ENCODE peak calls at places on chromosomes 3 and 15, in eight cellular contexts. J is esophagus squamous epithelium, S is memory B cell, Q is foreskin keratinocyte, M is PC-9, R is IMR-90, F is SJSA1, B is AG08396. H is an unnamed sample.

GRCh38 chr3:43998841-43999805 is 242.6 kb upstream of the TOPAZ1 start:
- DNase-seq in J (no peak), S (peak; percentile 13), Q (no peak), M (peak; percentile 69), R (no peak), F (no peak), B (peak; percentile 84), H (peak; percentile 73)

GRCh38 chr3:86890997-86891396 is 100.0 kb downstream of the VGLL3 start:
- DNase-seq in J (no peak), S (no peak), Q (no peak), M (no peak), R (no peak), F (peak; percentile 1), B (no peak), H (no peak)

GRCh38 chr3:140899363-140899762 is 42.3 kb upstream of the SLC25A36 start:
- DNase-seq in J (no peak), S (no peak), Q (no peak), M (no peak), R (no peak), F (no peak), B (no peak), H (no peak)

GRCh38 chr3:30180305-30181275 is 425.8 kb upstream of the TGFBR2 start:
- DNase-seq in J (no peak), S (no peak), Q (no peak), M (no peak), R (no peak), F (no peak), B (no peak), H (no peak)

GRCh38 chr15:58387130-58387529 is 44.7 kb upstream of the LIPC start:
- DNase-seq in J (no peak), S (no peak), Q (no peak), M (no peak), R (peak; percentile 84), F (no peak), B (peak; percentile 32), H (no peak)

GRCh38 chr3:29338981-29339833 is 58.3 kb downstream of the RBMS3 start:
- DNase-seq in J (no peak), S (no peak), Q (no peak), M (no peak), R (peak; percentile 60), F (peak; percentile 16), B (no peak), H (no peak)

GRCh38 chr3:155386306-155386705 is 92.8 kb upstream of the STRIT1 start:
- DNase-seq in J (no peak), S (no peak), Q (no peak), M (no peak), R (no peak), F (no peak), B (no peak), H (no peak)

GRCh38 chr15:70474682-70475438 is 288.5 kb downstream of the UACA start:
- DNase-seq in J (no peak), S (no peak), Q (peak; percentile 85), M (peak; percentile 97), R (peak; percentile 96), F (peak; percentile 97), B (peak; percentile 91), H (peak; percentile 92)

GRCh38 chr3:47344971-47345370 is 35.9 kb upstream of the PTPN23 start:
- DNase-seq in J (no peak), S (no peak), Q (no peak), M (no peak), R (no peak), F (no peak), B (no peak), H (no peak)

GRCh38 chr3:23019596-23020300 is 183.4 kb upstream of the UBE2E2 start:
- DNase-seq in J (no peak), S (no peak), Q (no peak), M (peak; percentile 70), R (no peak), F (no peak), B (no peak), H (no peak)

GRCh38 chr15:41011055-41011815 is 58.0 kb downstream of the CHAC1 start:
- DNase-seq in J (no peak), S (no peak), Q (no peak), M (no peak), R (peak; percentile 58), F (no peak), B (no peak), H (no peak)

GRCh38 chr3:47016934-47017435 is 37.5 kb downstream of the NBEAL2 start:
- DNase-seq in J (no peak), S (no peak), Q (peak; percentile 29), M (no peak), R (peak; percentile 90), F (peak; percentile 56), B (peak; percentile 70), H (no peak)

GRCh38 chr15:71191296-71191695 is 76.0 kb downstream of the THSD4 start:
- DNase-seq in J (no peak), S (no peak), Q (no peak), M (no peak), R (no peak), F (no peak), B (no peak), H (no peak)

GRCh38 chr3:17257269-17257668 is 372.5 kb downstream of the PLCL2 start:
- DNase-seq in J (no peak), S (no peak), Q (no peak), M (no peak), R (no peak), F (no peak), B (no peak), H (no peak)

GRCh38 chr15:62940755-62941361 is 101.7 kb upstream of the TPM1 start:
- DNase-seq in J (no peak), S (no peak), Q (peak; percentile 89), M (peak; percentile 74), R (peak; percentile 98), F (peak; percentile 87), B (peak; percentile 90), H (peak; percentile 88)

GRCh38 chr3:127671523-127672428 is 976 bp upstream of the ABTB1 start:
- DNase-seq in J (no peak), S (peak; percentile 32), Q (no peak), M (no peak), R (no peak), F (peak; percentile 37), B (peak; percentile 49), H (no peak)

GRCh38 chr3:45958333-45958791 is 15.1 kb downstream of the CXCR6 start:
- DNase-seq in J (no peak), S (no peak), Q (no peak), M (no peak), R (peak; percentile 81), F (no peak), B (peak; percentile 58), H (no peak)

GRCh38 chr15:36632196-36632595 is 52.8 kb downstream of the CDIN1 start:
- DNase-seq in J (no peak), S (no peak), Q (peak; percentile 67), M (peak; percentile 73), R (peak; percentile 75), F (peak; percentile 7), B (peak; percentile 68), H (peak; percentile 76)

GRCh38 chr3:112605285-112605684 is 35.7 kb downstream of the CCDC80 start:
- DNase-seq in J (no peak), S (no peak), Q (no peak), M (no peak), R (peak; percentile 99), F (no peak), B (peak; percentile 30), H (no peak)

GRCh38 chr3:27673701-27674100 is 48.4 kb downstream of the EOMES start:
- DNase-seq in J (no peak), S (no peak), Q (no peak), M (no peak), R (no peak), F (no peak), B (no peak), H (no peak)

GRCh38 chr3:169528289-169528688 is 135.2 kb downstream of the MECOM start:
- DNase-seq in J (no peak), S (no peak), Q (no peak), M (no peak), R (peak; percentile 42), F (peak; percentile 11), B (no peak), H (no peak)

GRCh38 chr3:129665024-129665768 is 58.7 kb upstream of the PLXND1 start:
- DNase-seq in J (no peak), S (no peak), Q (peak; percentile 80), M (peak; percentile 92), R (peak; percentile 73), F (peak; percentile 50), B (peak; percentile 28), H (peak; percentile 21)

GRCh38 chr15:71115567-71116351 is 488 bp downstream of the THSD4 start:
- DNase-seq in J (no peak), S (no peak), Q (no peak), M (peak; percentile 54), R (peak; percentile 58), F (peak; percentile 66), B (peak; percentile 77), H (peak; percentile 74)

GRCh38 chr3:135374571-135374970 is 579.5 kb downstream of the EPHB1 start:
- DNase-seq in J (no peak), S (no peak), Q (no peak), M (no peak), R (no peak), F (no peak), B (no peak), H (no peak)

GRCh38 chr3:24640330-24640877 is 145.8 kb upstream of the THRB start:
- DNase-seq in J (no peak), S (no peak), Q (peak; percentile 12), M (no peak), R (no peak), F (peak; percentile 4), B (peak; percentile 17), H (peak; percentile 26)

GRCh38 chr3:33218446-33219174 is at the start of gene SUSD5:
- DNase-seq in J (no peak), S (no peak), Q (no peak), M (no peak), R (peak; percentile 51), F (peak; percentile 54), B (peak; percentile 61), H (peak; percentile 9)

GRCh38 chr3:191143224-191143623 is 55.8 kb upstream of the OSTN start:
- DNase-seq in J (no peak), S (no peak), Q (no peak), M (no peak), R (no peak), F (no peak), B (no peak), H (no peak)

GRCh38 chr15:45242289-45242688 is 9.7 kb upstream of the SLC28A2 start:
- DNase-seq in J (no peak), S (no peak), Q (no peak), M (no peak), R (no peak), F (no peak), B (no peak), H (no peak)

GRCh38 chr3:136279092-136279491 is 29.0 kb downstream of the PCCB start:
- DNase-seq in J (no peak), S (no peak), Q (no peak), M (no peak), R (no peak), F (no peak), B (no peak), H (no peak)

GRCh38 chr3:140093742-140094141 is 158.8 kb downstream of the CLSTN2 start:
- DNase-seq in J (no peak), S (no peak), Q (peak; percentile 14), M (no peak), R (peak; percentile 46), F (no peak), B (no peak), H (peak; percentile 61)

GRCh38 chr3:122149228-122149627 is 34.2 kb upstream of the CASR start:
- DNase-seq in J (no peak), S (no peak), Q (no peak), M (no peak), R (no peak), F (no peak), B (no peak), H (no peak)

GRCh38 chr3:53890726-53891499 is 746 bp downstream of the SELENOK start:
- DNase-seq in J (no peak), S (peak; percentile 42), Q (no peak), M (no peak), R (peak; percentile 42), F (no peak), B (peak; percentile 10), H (no peak)

GRCh38 chr3:193974591-193974990 is 161.4 kb upstream of the HES1 start:
- DNase-seq in J (no peak), S (no peak), Q (no peak), M (no peak), R (peak; percentile 40), F (peak; percentile 23), B (no peak), H (no peak)

GRCh38 chr3:87272718-87273337 is 3.6 kb downstream of the POU1F1 start:
- DNase-seq in J (no peak), S (peak; percentile 2), Q (no peak), M (no peak), R (no peak), F (no peak), B (no peak), H (no peak)

H was measured in RWPE1.